ENCODE peak calls at places on chromosomes 6 and 20, in eight cellular contexts. N is activated CD8-positive, alpha-beta memory T cell treated with anti-CD3 and anti-CD28 coated beads, Interleukin-2, amount 50 U/mL, for 4 hours; D is RCC 7860; Y is stimulated activated CD8-positive, alpha-beta memory T cell treated with anti-CD3 and anti-CD28 coated beads, Interleukin-15, amount 100 ng/mL, for 4 hours; A is small intestine; Q is progenitor cell of endocrine pancreas; R is M059J; F is AG20443. C is an unnamed sample.

GRCh38 chr6:34027445-34027936 is 118.4 kb downstream of the GRM4 start:
- DNase-seq in F (peak; percentile 86), Q (peak; percentile 69), Y (peak; percentile 13), D (no peak), A (peak; percentile 44), R (peak; percentile 37), N (peak; percentile 68), C (peak; percentile 34)

GRCh38 chr6:96743496-96743895 is 93.8 kb downstream of the GPR63 start:
- DNase-seq in Y (no peak), R (no peak), N (no peak), D (no peak), Q (no peak), F (no peak), A (no peak), C (no peak)

GRCh38 chr20:54221996-54222890 is 14.4 kb downstream of the PFDN4 start:
- DNase-seq in R (no peak), Y (no peak), Q (no peak), F (no peak), N (no peak), A (no peak), D (no peak), C (no peak)

GRCh38 chr6:21026576-21027273 is 492.5 kb downstream of the CDKAL1 start:
- DNase-seq in R (peak; percentile 72), Y (no peak), A (no peak), F (peak; percentile 29), D (no peak), N (no peak), Q (no peak), C (no peak)

GRCh38 chr6:1767481-1768246 is 157.9 kb downstream of the FOXC1 start:
- DNase-seq in F (peak; percentile 78), Y (no peak), Q (no peak), A (peak; percentile 26), R (peak; percentile 86), D (no peak), N (no peak), C (no peak)

GRCh38 chr6:26158581-26159416 is 71.6 kb downstream of the HFE start:
- DNase-seq in D (peak; percentile 53), N (peak; percentile 50), F (peak; percentile 44), A (peak; percentile 81), Q (no peak), R (peak; percentile 76), Y (peak; percentile 17), C (peak; percentile 77)

GRCh38 chr20:64192406-64192805 is 28.2 kb downstream of the MYT1 start:
- DNase-seq in Q (peak; percentile 47), R (no peak), N (no peak), D (no peak), F (no peak), A (no peak), Y (no peak), C (no peak)

GRCh38 chr6:33839399-33840063 is 35.7 kb upstream of the MLN start:
- DNase-seq in A (no peak), F (no peak), N (no peak), Y (no peak), D (no peak), R (peak; percentile 41), Q (no peak), C (no peak)

GRCh38 chr6:98324406-98324930 is 509.9 kb upstream of the POU3F2 start:
- DNase-seq in R (peak; percentile 46), F (no peak), Q (no peak), Y (no peak), A (no peak), N (no peak), D (no peak), C (no peak)

GRCh38 chr6:150336299-150336698 is 32.5 kb upstream of the IYD start:
- DNase-seq in R (peak; percentile 43), Q (no peak), A (peak; percentile 57), D (no peak), Y (no peak), F (peak; percentile 56), N (no peak), C (peak; percentile 69)

GRCh38 chr6:50706575-50706974 is 6.8 kb upstream of the TFAP2D start:
- DNase-seq in A (no peak), F (no peak), Q (no peak), Y (no peak), R (no peak), N (no peak), D (no peak), C (no peak)

GRCh38 chr6:64520050-64520449 is 884.4 kb downstream of the PHF3 start:
- DNase-seq in A (no peak), F (peak; percentile 78), Q (no peak), N (no peak), D (peak; percentile 76), Y (no peak), R (peak; percentile 92), C (no peak)

GRCh38 chr20:57824909-57825308 is 115.1 kb upstream of the PMEPA1 start:
- DNase-seq in Q (no peak), D (no peak), Y (no peak), N (no peak), F (no peak), R (no peak), A (no peak), C (no peak)

GRCh38 chr6:168380956-168381605 is 59.9 kb upstream of the SMOC2 start:
- DNase-seq in D (no peak), N (no peak), A (no peak), R (no peak), Q (no peak), Y (no peak), F (no peak), C (no peak)

GRCh38 chr6:3385660-3386151 is 71.1 kb downstream of the SLC22A23 start:
- DNase-seq in R (no peak), Q (no peak), N (no peak), Y (no peak), A (no peak), D (no peak), F (peak; percentile 78), C (no peak)

GRCh38 chr20:63011798-63012197 is 5.0 kb upstream of the BHLHE23 start:
- DNase-seq in N (no peak), Q (no peak), A (no peak), R (peak; percentile 73), D (peak; percentile 83), F (no peak), Y (no peak), C (no peak)

GRCh38 chr6:30768634-30769087 is 24.3 kb upstream of the IER3 start:
- DNase-seq in R (peak; percentile 58), F (no peak), N (no peak), Q (no peak), A (no peak), Y (peak; percentile 13), D (no peak), C (no peak)

GRCh38 chr6:4961322-4962168 is 42.3 kb downstream of the RPP40 start:
- DNase-seq in F (no peak), D (no peak), Y (no peak), Q (no peak), A (no peak), R (no peak), N (no peak), C (no peak)

GRCh38 chr20:62929051-62929538 is 2.8 kb upstream of the DIDO1 start:
- DNase-seq in F (peak; percentile 87), D (no peak), N (peak; percentile 59), Y (peak; percentile 42), A (peak; percentile 80), Q (peak; percentile 61), R (no peak), C (peak; percentile 83)

GRCh38 chr6:36314221-36315014 is 22.3 kb downstream of the BNIP5 start:
- DNase-seq in Y (no peak), A (peak; percentile 61), R (peak; percentile 82), F (no peak), Q (no peak), D (no peak), N (no peak), C (no peak)

GRCh38 chr6:28978137-28978491 is 27.0 kb downstream of the ZNF311 start:
- DNase-seq in Q (no peak), Y (no peak), N (no peak), R (no peak), D (no peak), F (no peak), A (no peak), C (no peak)

GRCh38 chr6:32081168-32081624 is 27.9 kb downstream of the TNXB start:
- DNase-seq in D (peak; percentile 82), N (no peak), F (peak; percentile 96), Q (no peak), R (peak; percentile 97), A (no peak), Y (no peak), C (no peak)

GRCh38 chr20:46523108-46523507 is 9.7 kb upstream of the ZNF334 start:
- DNase-seq in D (no peak), R (no peak), N (no peak), Y (no peak), F (no peak), Q (no peak), A (peak; percentile 9), C (no peak)

C was measured in Peyer's patch.